ENCODE peak calls at places on chromosomes 7 and 10, in six cellular contexts. Q is activated CD4-positive, CD25-positive, alpha-beta regulatory T cell; M is stimulated activated CD8-positive, alpha-beta memory T cell treated with anti-CD3 and anti-CD28 coated beads, Interleukin-7, amount 100 ng/mL, for 48 hours; K is SK-N-SH; B is non-pigmented ciliary epithelial cell; W is fibroblast of the aortic adventitia. J is an unnamed sample.

GRCh38 chr7:83934118-83934734 is 260.4 kb downstream of the SEMA3A start:
- DNase-seq in M (no peak), B (no peak), W (peak), K (no peak), Q (no peak), J (no peak)

GRCh38 chr10:113368660-113369059 is 184.2 kb upstream of the HABP2 start:
- DNase-seq in M (no peak), W (no peak), B (no peak), Q (no peak), K (no peak), J (no peak)

GRCh38 chr7:139094596-139094995 is 14.9 kb downstream of the ZC3HAV1 start:
- DNase-seq in B (no peak), Q (no peak), W (peak), M (no peak), K (no peak), J (no peak)

GRCh38 chr10:79146611-79147130 is 77.9 kb downstream of the ZMIZ1 start:
- DNase-seq in B (no peak), K (no peak), W (peak), Q (no peak), M (no peak), J (no peak)

GRCh38 chr7:241513-241912 is 48.5 kb upstream of the FOXL3 start:
- DNase-seq in W (no peak), Q (no peak), B (no peak), K (no peak), M (no peak), J (no peak)

GRCh38 chr10:25061711-25062455 is 45.5 kb downstream of the THNSL1 start:
- DNase-seq in B (no peak), Q (no peak), W (peak), K (no peak), M (no peak), J (no peak)

GRCh38 chr10:65742851-65743250 is 1183.0 kb upstream of the LRRTM3 start:
- DNase-seq in K (no peak), B (no peak), Q (no peak), M (no peak), W (no peak), J (no peak)

GRCh38 chr7:30744075-30744417 is 7.9 kb upstream of the INMT start:
- DNase-seq in W (no peak), K (no peak), Q (no peak), B (no peak), M (no peak), J (no peak)

GRCh38 chr7:152107945-152108344 is 82.5 kb downstream of the GALNT11 start:
- DNase-seq in M (no peak), B (no peak), K (no peak), Q (no peak), W (no peak), J (no peak)

GRCh38 chr10:103618575-103619423 is 125.3 kb downstream of the NEURL1 start:
- DNase-seq in W (peak), B (no peak), M (no peak), Q (no peak), K (peak), J (no peak)

GRCh38 chr7:150382123-150382843 is 3.2 kb downstream of the ZNF775 start:
- DNase-seq in W (no peak), K (no peak), M (no peak), B (no peak), Q (no peak), J (no peak)

GRCh38 chr10:74628136-74628535 is 198.3 kb upstream of the KAT6B start:
- DNase-seq in B (no peak), M (no peak), W (no peak), K (no peak), Q (no peak), J (no peak)

GRCh38 chr7:148408307-148408706 is 182.3 kb upstream of the C7orf33 start:
- DNase-seq in K (no peak), B (no peak), M (no peak), Q (no peak), W (no peak), J (no peak)

GRCh38 chr7:142542938-142543337 is 206.3 kb upstream of the PRSS1 start:
- DNase-seq in K (no peak), W (peak), Q (no peak), M (no peak), B (peak), J (no peak)

GRCh38 chr10:51204076-51204475 is 129.8 kb downstream of the PRKG1 start:
- DNase-seq in B (no peak), M (no peak), W (no peak), Q (no peak), K (no peak), J (no peak)

J was measured in D721Med.